ENCODE peak calls at places on chromosome 9, in four cellular contexts. One of them, this sample, is unnamed.
A peak's percentile ranks its signal among the peaks of the same experiment; 100 is the strongest.

GRCh38 chr9:3398232-3398648 is 127.6 kb downstream of the RFX3 start:
- DNase-seq in GM12878: no peak
- DNase-seq in H1: no peak
- DNase-seq in K562: no peak
- DNase-seq in this sample: no peak

GRCh38 chr9:69173891-69174644 is at the start of gene TJP2:
- DNase-seq in GM12878: no peak
- DNase-seq in H1: peak; percentile 83
- DNase-seq in K562: peak; percentile 79
- DNase-seq in this sample: peak; percentile 54

GRCh38 chr9:71911908-71912325 is 478 bp downstream of the C9orf85 start:
- DNase-seq in GM12878: no peak
- DNase-seq in H1: no peak
- DNase-seq in K562: no peak
- DNase-seq in this sample: no peak

GRCh38 chr9:6549106-6549505 is 96.4 kb downstream of the GLDC start:
- DNase-seq in GM12878: no peak
- DNase-seq in H1: no peak
- DNase-seq in K562: no peak
- DNase-seq in this sample: no peak

GRCh38 chr9:100222674-100223073 is 123.6 kb downstream of the INVS start:
- DNase-seq in GM12878: no peak
- DNase-seq in H1: no peak
- DNase-seq in K562: no peak
- DNase-seq in this sample: no peak

GRCh38 chr9:78781681-78782080 is 484.8 kb downstream of the PSAT1 start:
- DNase-seq in GM12878: no peak
- DNase-seq in H1: no peak
- DNase-seq in K562: no peak
- DNase-seq in this sample: no peak

GRCh38 chr9:33452828-33453271 is 5.5 kb upstream of the AQP3 start:
- DNase-seq in GM12878: no peak
- DNase-seq in H1: peak; percentile 88
- DNase-seq in K562: peak; percentile 60
- DNase-seq in this sample: peak; percentile 73

GRCh38 chr9:86321373-86321772 is 32.8 kb downstream of the TUT7 start:
- DNase-seq in GM12878: no peak
- DNase-seq in H1: no peak
- DNase-seq in K562: no peak
- DNase-seq in this sample: no peak

GRCh38 chr9:114719290-114719689 is 37.3 kb upstream of the TEX48 start:
- DNase-seq in GM12878: no peak
- DNase-seq in H1: no peak
- DNase-seq in K562: no peak
- DNase-seq in this sample: no peak

GRCh38 chr9:133994359-133995011 is 2.4 kb upstream of the VAV2 start:
- DNase-seq in GM12878: no peak
- DNase-seq in H1: peak; percentile 96
- DNase-seq in K562: peak; percentile 83
- DNase-seq in this sample: peak; percentile 64

GRCh38 chr9:35820076-35820475 is 5.2 kb upstream of the HINT2 start:
- DNase-seq in GM12878: no peak
- DNase-seq in H1: no peak
- DNase-seq in K562: no peak
- DNase-seq in this sample: no peak

GRCh38 chr9:19424176-19424779 is 15.5 kb downstream of the ACER2 start:
- DNase-seq in GM12878: no peak
- DNase-seq in H1: no peak
- DNase-seq in K562: no peak
- DNase-seq in this sample: no peak

GRCh38 chr9:17531642-17532254 is 47.1 kb upstream of the SH3GL2 start:
- DNase-seq in GM12878: no peak
- DNase-seq in H1: peak; percentile 73
- DNase-seq in K562: peak; percentile 35
- DNase-seq in this sample: peak; percentile 32

GRCh38 chr9:78300209-78300608 is 3.3 kb downstream of the PSAT1 start:
- DNase-seq in GM12878: no peak
- DNase-seq in H1: no peak
- DNase-seq in K562: no peak
- DNase-seq in this sample: peak; percentile 31

GRCh38 chr9:29798599-29798998 is 2225.3 kb upstream of the C9orf72 start:
- DNase-seq in GM12878: no peak
- DNase-seq in H1: no peak
- DNase-seq in K562: no peak
- DNase-seq in this sample: no peak

GRCh38 chr9:91162784-91163440 is 198.8 kb downstream of the AUH start:
- DNase-seq in GM12878: peak; percentile 21
- DNase-seq in H1: no peak
- DNase-seq in K562: peak; percentile 43
- DNase-seq in this sample: no peak

GRCh38 chr9:104575451-104575850 is 6.5 kb downstream of the OR13C8 start:
- DNase-seq in GM12878: no peak
- DNase-seq in H1: no peak
- DNase-seq in K562: no peak
- DNase-seq in this sample: no peak

DNA sequence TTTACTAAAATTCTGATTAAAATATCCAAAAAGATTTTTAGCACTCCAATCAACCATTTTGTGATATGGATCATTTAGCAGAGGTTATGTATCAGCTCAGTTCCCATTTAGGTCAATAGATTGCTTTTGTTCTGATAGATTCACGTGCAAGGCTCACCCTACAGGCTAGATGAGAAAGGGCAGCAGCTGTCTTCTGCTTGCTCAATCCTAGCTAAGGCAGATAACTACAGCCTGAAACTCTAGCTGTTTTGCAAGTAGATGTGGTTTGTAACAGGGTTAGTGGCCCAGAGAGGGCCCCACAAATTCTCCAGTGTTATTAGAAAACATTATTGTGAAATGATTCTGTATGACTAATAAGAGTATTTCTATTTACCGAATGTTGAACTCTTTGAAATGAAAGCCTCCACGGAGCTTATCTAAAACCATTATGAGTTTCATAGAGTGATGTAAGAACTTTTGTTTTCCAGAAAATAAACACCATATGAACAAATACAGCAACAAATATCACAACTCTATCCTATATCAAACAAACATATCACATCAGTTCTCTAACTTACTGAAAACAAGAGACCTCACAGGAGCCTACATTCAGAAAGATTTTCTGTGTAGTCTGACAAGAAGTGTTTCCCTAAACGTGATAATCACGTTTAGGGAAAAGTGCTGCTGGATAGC is 841.9 kb upstream of the ACO1 start:
- DNase-seq in GM12878: peak; percentile 26
- DNase-seq in H1: no peak
- DNase-seq in K562: no peak
- DNase-seq in this sample: peak; percentile 12
- TF ChIP-seq TAF1 in GM12878: no peak
- TF ChIP-seq TAF1 in H1: no peak
- TF ChIP-seq TAF1 in K562: no peak
- TF ChIP-seq TAF1 in this sample: no peak

DNA sequence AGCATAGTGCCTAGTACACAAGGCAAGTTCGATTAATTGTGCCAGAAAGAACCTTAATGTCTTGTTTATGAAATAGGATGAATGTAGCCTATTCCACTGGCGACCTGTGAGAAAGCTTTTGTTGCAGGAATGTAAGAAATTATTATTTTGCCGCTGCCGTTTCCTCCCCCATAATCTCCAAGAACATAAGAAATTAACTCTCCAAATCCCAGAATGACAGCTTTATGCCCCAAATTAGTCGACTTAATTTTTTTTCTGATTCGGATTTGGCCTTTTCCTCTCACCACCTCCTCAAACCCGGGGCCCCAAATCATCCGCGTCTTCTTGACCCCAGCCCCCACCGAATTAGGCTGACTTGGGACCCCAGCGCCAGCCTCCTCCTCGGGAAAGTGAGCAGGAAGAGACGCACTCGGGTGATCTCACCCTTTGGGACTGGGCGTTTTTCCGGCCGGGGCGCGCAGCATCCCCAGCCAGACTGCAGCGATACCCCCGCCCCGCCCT is 685 bp upstream of the SPTAN1 start:
- DNase-seq in GM12878: no peak
- DNase-seq in H1: no peak
- DNase-seq in K562: no peak
- DNase-seq in this sample: no peak
- TF ChIP-seq CEBPB in GM12878: no peak
- TF ChIP-seq CEBPB in H1: no peak
- TF ChIP-seq CEBPB in K562: no peak
- TF ChIP-seq CEBPB in this sample: no peak

GRCh38 chr9:96766199-96766598 is 11.7 kb downstream of the ZNF510 start:
- DNase-seq in GM12878: no peak
- DNase-seq in H1: no peak
- DNase-seq in K562: no peak
- DNase-seq in this sample: no peak

GRCh38 chr9:96771124-96771523 is 6.8 kb downstream of the ZNF510 start:
- DNase-seq in GM12878: no peak
- DNase-seq in H1: no peak
- DNase-seq in K562: no peak
- DNase-seq in this sample: no peak

GRCh38 chr9:96769989-96770388 is 7.9 kb downstream of the ZNF510 start:
- DNase-seq in GM12878: no peak
- DNase-seq in H1: no peak
- DNase-seq in K562: no peak
- DNase-seq in this sample: no peak
- H3K9me3 ChIP-seq in GM12878: peaks cover 32% of the 10 kb centered on the region
- H3K9me3 ChIP-seq in H1: peaks cover 19% of the 10 kb centered on the region
- H3K9me3 ChIP-seq in K562: peaks cover 27% of the 10 kb centered on the region
- H3K9me3 ChIP-seq in this sample: peaks cover 68% of the 10 kb centered on the region

DNA sequence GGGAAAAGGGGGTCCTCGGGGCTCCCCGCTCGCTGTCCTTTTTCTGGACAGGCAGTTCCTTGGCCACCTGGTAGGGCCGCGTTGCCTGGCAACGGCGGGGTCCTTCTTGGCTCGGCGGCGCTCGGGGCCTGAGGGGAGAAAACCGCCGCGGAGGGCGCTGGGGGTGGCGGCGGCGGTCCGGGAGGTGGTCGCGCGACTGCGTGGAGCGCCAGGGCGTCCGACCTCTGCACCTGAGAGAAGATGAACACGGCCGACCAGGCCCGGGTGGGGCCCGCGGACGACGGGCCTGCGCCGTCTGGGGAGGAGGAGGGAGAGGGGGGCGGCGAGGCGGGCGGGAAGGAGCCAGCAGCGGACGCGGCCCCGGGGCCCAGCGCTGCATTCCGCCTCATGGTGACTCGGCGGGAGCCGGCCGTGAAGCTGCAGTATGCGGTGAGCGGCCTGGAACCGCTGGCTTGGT is at the start of gene GTF3C4:
- DNase-seq in GM12878: no peak
- DNase-seq in H1: peak; percentile 93
- DNase-seq in K562: peak; percentile 87
- DNase-seq in this sample: no peak
- TF ChIP-seq TAF1 in GM12878: no peak
- TF ChIP-seq TAF1 in H1: no peak
- TF ChIP-seq TAF1 in K562: no peak
- TF ChIP-seq TAF1 in this sample: no peak

GRCh38 chr9:131675437-131676022 is 64.3 kb downstream of the RAPGEF1 start:
- DNase-seq in GM12878: no peak
- DNase-seq in H1: no peak
- DNase-seq in K562: no peak
- DNase-seq in this sample: no peak
- TF ChIP-seq CEBPB in GM12878: no peak
- TF ChIP-seq CEBPB in H1: no peak
- TF ChIP-seq CEBPB in K562: no peak
- TF ChIP-seq CEBPB in this sample: peak; percentile 54

GRCh38 chr9:11618241-11618805 is 1005.5 kb upstream of the PTPRD start:
- DNase-seq in GM12878: no peak
- DNase-seq in H1: peak; percentile 43
- DNase-seq in K562: no peak
- DNase-seq in this sample: no peak
- H3K9me3 ChIP-seq in GM12878: no peaks in the 10 kb centered on the region
- H3K9me3 ChIP-seq in H1: no peaks in the 10 kb centered on the region
- H3K9me3 ChIP-seq in K562: no peaks in the 10 kb centered on the region
- H3K9me3 ChIP-seq in this sample: peaks cover 75% of the 10 kb centered on the region